ENCODE peak calls at places on chromosomes 7 and 10, in five cellular contexts. L, V, C, A and R are unnamed samples.
A peak's percentile ranks its signal among the peaks of the same experiment; 100 is the strongest.

GRCh38 chr7:82286096-82286841 is 157.3 kb downstream of the CACNA2D1 start:
- DNase-seq in C (no peak), V (no peak), A (peak; percentile 21), L (no peak), R (no peak)

GRCh38 chr10:62795750-62796149 is 8.8 kb upstream of the ADO start:
- DNase-seq in C (no peak), V (no peak), L (no peak), A (no peak), R (no peak)

GRCh38 chr10:42691361-42692120 is 53.2 kb upstream of the ZNF33B start:
- DNase-seq in C (peak; percentile 69), V (no peak), A (no peak), L (no peak), R (no peak)

GRCh38 chr10:69904533-69904932 is 102.8 kb downstream of the COL13A1 start:
- DNase-seq in L (no peak), V (no peak), A (no peak), C (no peak), R (no peak)

GRCh38 chr7:78368781-78369180 is 570.2 kb downstream of the PHTF2 start:
- DNase-seq in A (no peak), C (no peak), L (no peak), V (no peak), R (peak; percentile 18)

GRCh38 chr7:47808321-47808720 is 139.9 kb downstream of the PKD1L1 start:
- DNase-seq in A (no peak), V (no peak), L (no peak), C (no peak), R (no peak)

GRCh38 chr7:155296006-155296787 is 1.5 kb upstream of the INSIG1 start:
- DNase-seq in A (no peak), C (no peak), V (no peak), L (no peak), R (no peak)

GRCh38 chr10:50561266-50561665 is 62.5 kb downstream of the SGMS1 start:
- DNase-seq in L (no peak), A (peak; percentile 90), V (peak; percentile 59), C (no peak), R (peak; percentile 87)

GRCh38 chr7:20316706-20317105 is 14.0 kb upstream of the ITGB8 start:
- DNase-seq in V (no peak), L (no peak), C (no peak), A (no peak), R (no peak)

GRCh38 chr7:73985737-73986141 is 42.2 kb upstream of the ELN start:
- DNase-seq in C (no peak), A (no peak), V (no peak), L (no peak), R (no peak)

GRCh38 chr10:21172774-21173432 is 275.8 kb upstream of the NEBL start:
- DNase-seq in C (no peak), L (no peak), A (peak; percentile 26), V (no peak), R (peak; percentile 40)

GRCh38 chr7:130560972-130561371 is 69.1 kb downstream of the MEST start:
- DNase-seq in C (peak; percentile 61), V (no peak), L (peak; percentile 36), A (peak; percentile 59), R (peak; percentile 24)

GRCh38 chr10:14742815-14743214 is 31.9 kb downstream of the FAM107B start:
- DNase-seq in L (peak; percentile 20), V (no peak), A (no peak), C (no peak), R (no peak)

GRCh38 chr10:80277567-80278250 is 11.7 kb downstream of the MAT1A start:
- DNase-seq in A (no peak), L (no peak), C (no peak), V (no peak), R (peak; percentile 10)

GRCh38 chr7:6242561-6242960 is 29.9 kb downstream of the CYTH3 start:
- DNase-seq in V (no peak), A (peak; percentile 52), L (no peak), C (no peak), R (peak; percentile 56)

GRCh38 chr7:418636-419280 is 100.9 kb downstream of the PDGFA start:
- DNase-seq in L (no peak), A (no peak), V (peak; percentile 32), C (no peak), R (no peak)

GRCh38 chr10:95229724-95230627 is 35.9 kb downstream of the ACSM6 start:
- DNase-seq in A (peak; percentile 96), L (no peak), V (no peak), C (no peak), R (peak; percentile 80)

GRCh38 chr10:26448706-26449435 is 10.7 kb downstream of the APBB1IP start:
- DNase-seq in L (no peak), V (no peak), C (no peak), A (no peak), R (no peak)

GRCh38 chr10:129741280-129741977 is 222.6 kb downstream of the EBF3 start:
- DNase-seq in A (no peak), V (no peak), C (no peak), L (no peak), R (peak; percentile 5)

GRCh38 chr7:21253740-21254687 is 173.9 kb upstream of the SP4 start:
- DNase-seq in L (peak; percentile 13), C (peak; percentile 94), A (peak; percentile 66), V (peak; percentile 38), R (peak; percentile 57)

GRCh38 chr7:47525066-47525623 is 56.8 kb downstream of the TNS3 start:
- DNase-seq in V (no peak), L (no peak), A (no peak), C (no peak), R (no peak)

GRCh38 chr10:87775766-87776165 is 42.3 kb downstream of the ATAD1 start:
- DNase-seq in L (no peak), A (peak; percentile 71), C (no peak), V (no peak), R (no peak)

GRCh38 chr7:157588271-157588589 is 251.4 kb downstream of the DNAJB6 start:
- DNase-seq in V (no peak), A (no peak), C (no peak), L (no peak), R (no peak)